ENCODE peak calls at places on chromosomes 1 and 21, in ten cellular contexts. F, T, O, I, X, R, C, E, S and B are unnamed samples.

GRCh38 chr21:39336457-39337008 is 12.4 kb downstream of the HMGN1 start:
- DNase-seq in O (no peak), E (no peak), R (no peak), F (no peak), S (no peak), I (no peak), T (no peak), X (no peak), C (no peak), B (peak; percentile 89)

GRCh38 chr1:8962812-8963669 is 17.4 kb downstream of the CA6 start:
- DNase-seq in O (peak; percentile 79), I (no peak), E (no peak), F (no peak), R (peak; percentile 4), S (no peak), T (peak; percentile 56), C (no peak), X (peak; percentile 52), B (peak; percentile 63)

GRCh38 chr1:145997156-145998023 is 1.0 kb upstream of the TXNIP start:
- DNase-seq in F (no peak), C (peak; percentile 74), I (peak; percentile 68), O (no peak), R (no peak), E (no peak), X (no peak), S (no peak), T (no peak), B (no peak)

GRCh38 chr1:203197625-203198024 is 11.1 kb upstream of the CHI3L1 start:
- DNase-seq in T (no peak), F (no peak), E (no peak), S (no peak), O (no peak), X (peak; percentile 70), C (no peak), I (no peak), R (no peak), B (no peak)

GRCh38 chr21:46122241-46122671 is 24.3 kb downstream of the COL6A2 start:
- DNase-seq in R (no peak), O (no peak), F (no peak), T (peak; percentile 77), C (peak; percentile 11), S (peak; percentile 58), I (no peak), E (no peak), X (no peak), B (no peak)

GRCh38 chr1:63693956-63694607 is 79.7 kb upstream of the ROR1 start:
- DNase-seq in S (no peak), E (no peak), X (no peak), T (peak; percentile 19), C (no peak), R (no peak), F (no peak), O (no peak), I (no peak), B (no peak)

GRCh38 chr1:91968334-91968733 is 19.1 kb downstream of the BRDT start:
- DNase-seq in X (no peak), R (no peak), S (no peak), E (no peak), C (no peak), O (no peak), F (no peak), T (no peak), I (no peak), B (no peak)

GRCh38 chr1:71047635-71048607 is at the start of gene PTGER3:
- DNase-seq in F (no peak), T (no peak), O (peak; percentile 89), E (peak; percentile 55), R (no peak), X (no peak), I (peak; percentile 27), S (peak; percentile 59), C (peak; percentile 91), B (peak; percentile 83)

GRCh38 chr21:17416139-17416538 is 96.7 kb upstream of the CXADR start:
- DNase-seq in X (no peak), T (no peak), C (peak; percentile 73), S (no peak), O (no peak), F (no peak), R (no peak), I (no peak), E (no peak), B (no peak)

GRCh38 chr1:208003241-208003640 is 92.3 kb upstream of the CD34 start:
- DNase-seq in C (no peak), F (no peak), X (no peak), S (no peak), T (no peak), R (no peak), I (no peak), E (no peak), O (no peak), B (peak; percentile 13)

GRCh38 chr1:101115112-101115511 is 89.5 kb upstream of the DPH5 start:
- DNase-seq in I (no peak), X (no peak), F (no peak), C (no peak), R (no peak), S (no peak), T (no peak), O (no peak), E (no peak), B (no peak)

GRCh38 chr1:235455806-235456205 is 48.4 kb downstream of the B3GALNT2 start:
- DNase-seq in F (no peak), T (no peak), R (no peak), O (no peak), X (no peak), C (no peak), S (no peak), E (no peak), I (no peak), B (no peak)

GRCh38 chr1:156282143-156282478 is 514 bp downstream of the SMG5 start:
- DNase-seq in O (no peak), R (no peak), T (peak; percentile 58), E (no peak), C (no peak), I (no peak), S (no peak), F (no peak), X (no peak), B (no peak)

GRCh38 chr1:222919478-222919865 is 104.6 kb downstream of the DISP1 start:
- DNase-seq in F (no peak), I (no peak), O (no peak), C (no peak), S (no peak), R (no peak), E (no peak), X (no peak), T (no peak), B (no peak)

DNA sequence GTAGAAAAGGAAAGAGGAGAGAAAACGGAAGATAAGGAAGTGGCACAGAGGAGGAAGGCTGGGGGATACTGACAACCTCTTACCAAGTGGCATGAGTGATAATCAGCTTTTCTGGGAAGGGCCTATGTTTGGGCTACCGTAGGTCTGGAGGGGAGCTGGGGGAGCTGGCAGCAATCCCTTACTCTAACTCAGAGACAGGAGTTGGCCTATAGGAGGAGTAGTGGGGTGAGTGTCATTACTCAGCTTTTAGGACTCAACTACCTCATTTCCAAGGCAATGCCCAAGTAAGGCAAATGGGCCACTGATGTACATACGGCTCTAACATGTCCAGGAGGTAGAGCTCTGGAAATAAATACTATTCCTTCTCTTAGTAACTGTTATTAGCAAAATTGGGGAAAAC is 48.7 kb upstream of the DMRTA2 start:
- DNase-seq in C (no peak), R (no peak), O (no peak), E (no peak), X (no peak), T (no peak), S (no peak), I (no peak), F (no peak), B (no peak)
- H3K36me3 ChIP-seq in C (no peaks in the 10 kb centered on the region), R (peaks cover 4% of the 10 kb centered on the region), O (peaks cover 60% of the 10 kb centered on the region), E (no peaks in the 10 kb centered on the region), X (no peaks in the 10 kb centered on the region), T (no peaks in the 10 kb centered on the region), S (peaks cover 8% of the 10 kb centered on the region), I (peaks cover 3% of the 10 kb centered on the region), F (peaks cover 2% of the 10 kb centered on the region), B (peaks cover 16% of the 10 kb centered on the region)

GRCh38 chr1:201285846-201286245 is 2.5 kb downstream of the PKP1 start:
- DNase-seq in C (no peak), R (no peak), X (no peak), O (no peak), I (no peak), T (peak; percentile 63), E (no peak), F (no peak), S (no peak), B (no peak)
- H3K4me3 ChIP-seq in C (no peak overlapping the region), R (peak overlapping the region; percentile 91), X (no peak overlapping the region), O (no peak overlapping the region), I (no peak overlapping the region), T (peak overlapping the region; percentile 79), E (no peak overlapping the region), F (no peak overlapping the region), S (no peak overlapping the region), B (no peak overlapping the region)

DNA sequence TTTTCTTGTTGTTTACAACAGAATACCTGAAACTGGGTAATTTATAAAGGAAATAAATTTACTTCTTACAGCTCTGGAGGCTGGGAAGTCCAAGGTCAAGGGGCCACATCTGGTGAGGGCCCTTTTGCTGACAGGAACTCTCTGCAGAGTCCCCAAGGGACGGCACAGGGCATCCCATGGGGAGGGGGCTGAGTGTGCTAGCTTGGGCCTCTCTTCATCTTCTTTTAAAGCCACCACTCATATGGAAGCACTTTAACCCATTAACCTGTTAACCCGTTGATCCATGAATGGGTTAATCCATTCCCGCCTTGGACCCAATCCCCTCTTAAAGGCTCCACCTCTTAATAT is 76.3 kb downstream of the OBSCN start:
- DNase-seq in I (no peak), C (no peak), R (no peak), F (no peak), X (no peak), E (no peak), T (no peak), S (no peak), O (no peak), B (no peak)
- H3K36me3 ChIP-seq in I (no peaks in the 10 kb centered on the region), C (no peaks in the 10 kb centered on the region), R (no peaks in the 10 kb centered on the region), F (peaks cover 12% of the 10 kb centered on the region), X (peaks cover 85% of the 10 kb centered on the region), E (peaks cover 50% of the 10 kb centered on the region), T (peaks cover 3% of the 10 kb centered on the region), S (no peaks in the 10 kb centered on the region), O (no peaks in the 10 kb centered on the region), B (no peaks in the 10 kb centered on the region)

GRCh38 chr1:59368007-59368670 is 71.2 kb downstream of the FGGY start:
- DNase-seq in I (no peak), O (no peak), E (no peak), F (no peak), T (no peak), X (no peak), R (no peak), S (no peak), C (no peak), B (no peak)
- H3K4me3 ChIP-seq in I (no peak overlapping the region), O (no peak overlapping the region), E (no peak overlapping the region), F (no peak overlapping the region), T (no peak overlapping the region), X (no peak overlapping the region), R (no peak overlapping the region), S (no peak overlapping the region), C (no peak overlapping the region), B (no peak overlapping the region)

DNA sequence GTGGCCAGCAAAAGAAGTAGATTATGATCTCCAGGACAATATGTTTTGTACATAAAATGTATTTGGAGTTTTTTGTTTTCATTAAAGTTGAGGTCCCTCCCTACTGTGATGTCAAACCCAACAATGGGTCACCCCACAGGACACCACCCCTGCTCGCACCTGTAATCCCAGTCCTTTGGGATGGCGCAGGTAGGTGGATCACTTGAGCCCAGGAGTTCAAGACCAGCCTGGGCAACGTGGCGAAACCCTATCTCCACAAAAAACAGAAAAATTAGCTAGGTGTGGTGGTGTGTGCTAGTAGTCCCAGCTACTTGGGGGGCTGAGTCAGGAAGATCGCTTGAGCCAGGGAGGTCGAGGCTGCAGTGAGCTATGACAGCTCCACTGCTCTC is 9.0 kb downstream of the ZBTB17 start:
- DNase-seq in E (no peak), I (no peak), T (no peak), R (no peak), X (no peak), C (no peak), O (no peak), S (no peak), F (no peak), B (no peak)
- H3K36me3 ChIP-seq in E (peaks cover 9% of the 10 kb centered on the region), I (peaks cover 2% of the 10 kb centered on the region), T (peaks cover 24% of the 10 kb centered on the region), R (peaks cover 23% of the 10 kb centered on the region), X (peaks cover 32% of the 10 kb centered on the region), C (no peaks in the 10 kb centered on the region), O (peaks cover 55% of the 10 kb centered on the region), S (peaks cover 9% of the 10 kb centered on the region), F (peaks cover 6% of the 10 kb centered on the region), B (peaks cover 25% of the 10 kb centered on the region)